ENCODE peak calls at places on chromosomes 1 and 21, in eight cellular contexts. W is adrenal gland; I is IMR-90; U is CD8-positive, alpha-beta T cell; N is testis; D is gastrocnemius medialis; A is left lung; R is upper lobe of right lung. Z is an unnamed sample. For H3K36me3, the result is how much of the 10 kb centered on the place peaks cover.

GRCh38 chr21:46142581-46143473 is 12.6 kb downstream of the FTCD start:
- DNase-seq in W (no peak), I (no peak), U (no peak), N (peak), D (no peak), A (peak), R (no peak), Z (no peak)

GRCh38 chr1:185533596-185533995 is 200.6 kb upstream of the HMCN1 start:
- DNase-seq in W (no peak), I (peak), U (no peak), N (no peak), D (no peak), A (no peak), R (no peak), Z (no peak)

GRCh38 chr1:48596036-48596435 is 124.0 kb upstream of the SPATA6 start:
- DNase-seq in W (no peak), I (no peak), U (no peak), N (no peak), D (no peak), A (no peak), R (no peak), Z (peak)

GRCh38 chr1:48555271-48555670 is 83.3 kb upstream of the SPATA6 start:
- DNase-seq in W (no peak), I (no peak), U (no peak), N (no peak), D (no peak), A (no peak), R (no peak), Z (no peak)

GRCh38 chr21:44626673-44627143 is at the start of gene KRTAP10-9:
- DNase-seq in W (no peak), I (no peak), U (no peak), N (peak), D (no peak), A (peak), R (no peak), Z (peak)

GRCh38 chr1:150186789-150187559 is 37.3 kb downstream of the PLEKHO1 start:
- DNase-seq in W (no peak), I (peak), U (no peak), N (no peak), D (no peak), A (no peak), R (no peak), Z (peak)

GRCh38 chr21:42880352-42880751 is 1.0 kb upstream of the WDR4 start:
- DNase-seq in W (no peak), I (no peak), U (no peak), N (no peak), D (no peak), A (no peak), R (no peak), Z (no peak)

GRCh38 chr1:234114648-234115307 is 210.3 kb downstream of the SLC35F3 start:
- DNase-seq in W (peak), I (peak), U (no peak), N (peak), D (no peak), A (no peak), R (no peak), Z (peak)

GRCh38 chr1:50717327-50717726 is 242.7 kb downstream of the FAF1 start:
- DNase-seq in W (no peak), I (no peak), U (no peak), N (no peak), D (no peak), A (no peak), R (no peak), Z (no peak)

GRCh38 chr1:209621329-209621728 is 30.9 kb downstream of the LAMB3 start:
- DNase-seq in W (peak), I (no peak), U (no peak), N (no peak), D (no peak), A (no peak), R (no peak), Z (no peak)

GRCh38 chr1:8016244-8017241 is 9.6 kb downstream of the ERRFI1 start:
- DNase-seq in W (no peak), I (no peak), U (no peak), N (no peak), D (no peak), A (no peak), R (no peak), Z (no peak)

GRCh38 chr1:38640371-38640770 is 219.2 kb downstream of the RRAGC start:
- DNase-seq in W (no peak), I (no peak), U (no peak), N (no peak), D (no peak), A (no peak), R (no peak), Z (no peak)

GRCh38 chr1:167052389-167052788 is 37.8 kb downstream of the GPA33 start:
- DNase-seq in W (no peak), I (no peak), U (no peak), N (no peak), D (no peak), A (no peak), R (no peak), Z (peak)

GRCh38 chr1:27455166-27455811 is 34.7 kb downstream of the WASF2 start:
- DNase-seq in W (no peak), I (no peak), U (peak), N (no peak), D (no peak), A (no peak), R (no peak), Z (no peak)

GRCh38 chr1:47992720-47993119 is 4.5 kb downstream of the TRABD2B start:
- DNase-seq in W (no peak), I (no peak), U (no peak), N (no peak), D (peak), A (no peak), R (no peak), Z (peak)

DNA sequence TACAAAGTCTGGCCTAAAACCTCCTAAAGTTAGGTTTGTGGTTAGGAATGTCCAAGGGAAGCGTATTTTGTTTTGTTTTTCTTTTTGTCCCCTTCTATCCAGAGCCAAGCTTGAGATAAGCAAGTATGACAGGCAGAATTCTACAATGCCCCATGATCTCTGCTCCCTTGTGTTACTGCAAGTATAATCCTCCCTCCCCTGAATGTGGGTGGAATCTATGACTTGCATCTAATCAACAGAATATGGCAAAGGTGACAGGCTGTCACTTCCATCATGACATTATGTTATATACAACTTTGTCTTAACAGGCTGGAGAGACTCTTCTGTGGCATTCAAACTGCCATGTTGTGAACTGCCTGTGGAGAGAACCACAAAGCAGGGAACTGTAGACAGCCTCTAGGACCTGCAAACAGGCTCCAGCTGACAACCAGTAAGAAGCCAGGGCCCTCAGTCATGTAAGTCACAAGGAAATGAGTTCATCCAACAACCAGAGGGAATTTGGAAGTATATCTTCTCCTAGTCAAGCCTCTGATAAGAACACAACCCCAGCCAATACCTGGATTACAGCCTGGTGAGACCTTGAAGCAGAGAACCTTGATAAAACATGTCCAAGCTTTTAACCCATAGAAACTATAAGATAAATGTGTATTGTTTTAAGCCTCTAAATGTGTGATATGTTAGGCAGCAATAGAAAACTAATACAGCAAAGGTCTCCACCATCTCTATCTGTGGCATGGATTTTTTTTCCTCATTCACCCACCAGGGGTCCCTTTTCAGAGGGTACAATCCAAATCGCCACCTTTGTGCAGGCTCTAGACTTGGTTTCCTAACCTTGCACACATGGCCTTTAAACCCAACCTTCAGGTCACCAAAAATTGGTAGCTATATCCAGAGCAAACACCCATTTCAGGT is 5.7 kb upstream of the C1orf162 start:
- DNase-seq in W (no peak), I (no peak), U (no peak), N (no peak), D (no peak), A (no peak), R (no peak), Z (no peak)
- TF ChIP-seq CTCF in W (no peak), I (no peak), U (no peak), N (no peak), D (no peak), A (no peak), R (no peak), Z (peak)

GRCh38 chr1:10064416-10065343 is 31.9 kb downstream of the UBE4B start:
- DNase-seq in W (no peak), I (peak), U (no peak), N (no peak), D (no peak), A (no peak), R (no peak), Z (no peak)

GRCh38 chr1:10068605-10069294 is 36.0 kb downstream of the UBE4B start:
- DNase-seq in W (no peak), I (peak), U (no peak), N (no peak), D (no peak), A (no peak), R (no peak), Z (no peak)

GRCh38 chr1:10065760-10066159 is 33.0 kb downstream of the UBE4B start:
- DNase-seq in W (no peak), I (no peak), U (no peak), N (no peak), D (no peak), A (no peak), R (no peak), Z (no peak)

GRCh38 chr1:10063878-10064277 is 31.1 kb downstream of the UBE4B start:
- DNase-seq in W (no peak), I (no peak), U (no peak), N (no peak), D (no peak), A (no peak), R (no peak), Z (no peak)

GRCh38 chr1:10065344-10065685 is 32.6 kb downstream of the UBE4B start:
- DNase-seq in W (no peak), I (no peak), U (no peak), N (no peak), D (no peak), A (no peak), R (peak), Z (no peak)
- H3K36me3 ChIP-seq in W (under half), I (under half), U (under half), N (under half), D (under half), A (under half), R (under half), Z (under half)

GRCh38 chr1:2095394-2095793 is 45.2 kb downstream of the PRKCZ start:
- DNase-seq in W (no peak), I (no peak), U (no peak), N (no peak), D (no peak), A (no peak), R (no peak), Z (no peak)

GRCh38 chr1:2090216-2090890 is 40.1 kb downstream of the PRKCZ start:
- DNase-seq in W (no peak), I (no peak), U (no peak), N (no peak), D (no peak), A (no peak), R (no peak), Z (no peak)

GRCh38 chr1:2091611-2092604 is 41.7 kb downstream of the PRKCZ start:
- DNase-seq in W (no peak), I (no peak), U (peak), N (peak), D (no peak), A (no peak), R (no peak), Z (peak)

GRCh38 chr1:2093636-2094035 is 43.4 kb downstream of the PRKCZ start:
- DNase-seq in W (no peak), I (no peak), U (no peak), N (no peak), D (no peak), A (no peak), R (no peak), Z (no peak)

GRCh38 chr1:2093055-2093454 is 42.8 kb downstream of the PRKCZ start:
- DNase-seq in W (no peak), I (no peak), U (no peak), N (no peak), D (no peak), A (no peak), R (no peak), Z (no peak)
- H3K27ac ChIP-seq in W (no peak), I (no peak), U (no peak), N (no peak), D (no peak), A (no peak), R (no peak), Z (no peak)

GRCh38 chr1:3119748-3120524 is 50.9 kb downstream of the PRDM16 start:
- DNase-seq in W (no peak), I (no peak), U (no peak), N (no peak), D (no peak), A (no peak), R (no peak), Z (no peak)
- TF ChIP-seq CTCF in W (no peak), I (no peak), U (no peak), N (no peak), D (no peak), A (no peak), R (no peak), Z (peak)

GRCh38 chr1:109319114-109319513 is 12.3 kb upstream of the MYBPHL start:
- DNase-seq in W (no peak), I (no peak), U (no peak), N (peak), D (no peak), A (no peak), R (no peak), Z (peak)

GRCh38 chr1:109327285-109327684 is 20.5 kb upstream of the MYBPHL start:
- DNase-seq in W (no peak), I (no peak), U (no peak), N (peak), D (no peak), A (no peak), R (no peak), Z (no peak)

DNA sequence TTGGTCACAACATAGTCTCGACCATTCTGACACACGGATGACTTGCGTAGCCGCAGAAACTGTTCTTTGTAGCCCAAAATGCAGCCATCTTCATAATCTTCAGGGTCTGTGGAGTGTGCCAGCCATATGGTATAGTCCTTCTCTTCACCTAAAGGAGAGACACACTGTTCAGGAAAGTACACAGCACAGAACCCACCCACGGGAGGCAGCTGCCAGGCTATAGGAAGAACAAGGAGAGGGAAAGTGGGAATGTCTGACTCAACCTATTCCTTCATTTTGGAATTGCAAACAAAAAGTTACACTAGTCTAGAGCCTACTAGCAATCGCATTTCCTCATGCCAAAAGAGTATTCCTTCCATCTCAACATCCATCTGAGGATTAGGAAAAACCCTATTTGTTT is 16.2 kb upstream of the MYBPHL start:
- DNase-seq in W (no peak), I (no peak), U (no peak), N (peak), D (no peak), A (no peak), R (no peak), Z (no peak)
- H3K36me3 ChIP-seq in W (under half), I (under half), U (under half), N (under half), D (under half), A (half or more), R (half or more), Z (under half)